ENCODE peak calls at places on chromosomes 3 and 15, in four cellular contexts. H, E, M and C are unnamed samples.

GRCh38 chr15:63887630-63888029 is 53.9 kb upstream of the HERC1 start:
- DNase-seq in H (peak), E (peak), M (no peak), C (no peak)

GRCh38 chr15:69317392-69317841 is 18.7 kb downstream of the PAQR5 start:
- DNase-seq in M (no peak), H (no peak), E (no peak), C (peak)

GRCh38 chr3:184334470-184335158 is 2.8 kb upstream of the FAM131A start:
- DNase-seq in H (no peak), M (no peak), E (no peak), C (no peak)

GRCh38 chr3:13559751-13560540 is 11.0 kb downstream of the FBLN2 start:
- DNase-seq in M (no peak), E (no peak), H (no peak), C (no peak)

GRCh38 chr3:113953677-113954076 is 5.9 kb downstream of the ZDHHC23 start:
- DNase-seq in M (no peak), E (no peak), H (no peak), C (no peak)

GRCh38 chr3:34106879-34107278 is 308.4 kb downstream of the PDCD6IP start:
- DNase-seq in E (no peak), H (peak), M (peak), C (peak)

GRCh38 chr3:15923640-15924405 is 126.0 kb upstream of the ANKRD28 start:
- DNase-seq in E (no peak), M (no peak), H (no peak), C (no peak)

GRCh38 chr15:33411596-33412545 is 101.1 kb downstream of the RYR3 start:
- DNase-seq in E (no peak), H (no peak), M (no peak), C (no peak)

GRCh38 chr3:85846940-85847339 is 888.2 kb downstream of the CADM2 start:
- DNase-seq in M (no peak), H (no peak), E (no peak), C (no peak)

GRCh38 chr15:42549052-42549491 is 434 bp downstream of the HAUS2 start:
- DNase-seq in H (peak), E (no peak), M (no peak), C (no peak)

GRCh38 chr3:114496021-114496434 is 202.2 kb downstream of the TIGIT start:
- DNase-seq in E (no peak), M (no peak), H (no peak), C (no peak)

GRCh38 chr3:126472277-126473006 is 3.2 kb downstream of the ZXDC start:
- DNase-seq in M (no peak), E (peak), H (peak), C (peak)

GRCh38 chr15:95826388-95826781 is 504.1 kb upstream of the NR2F2 start:
- DNase-seq in H (no peak), E (no peak), M (no peak), C (no peak)

GRCh38 chr3:130645261-130645660 is 101.4 kb downstream of the PIK3R4 start:
- DNase-seq in E (no peak), H (no peak), M (no peak), C (no peak)

GRCh38 chr3:64684715-64685261 is 3.0 kb downstream of the ADAMTS9 start:
- DNase-seq in M (peak), H (no peak), E (peak), C (peak)

GRCh38 chr3:149061776-149062175 is 24.6 kb downstream of the HLTF start:
- DNase-seq in E (no peak), H (no peak), M (no peak), C (no peak)

GRCh38 chr15:36263666-36264065 is 315.8 kb upstream of the CDIN1 start:
- DNase-seq in H (no peak), E (no peak), M (no peak), C (no peak)

GRCh38 chr3:184003187-184003967 is 14.3 kb downstream of the ABCC5 start:
- DNase-seq in M (no peak), H (no peak), E (no peak), C (no peak)

GRCh38 chr3:188468672-188469071 is 314.7 kb downstream of the LPP start:
- DNase-seq in M (no peak), H (peak), E (no peak), C (peak)

GRCh38 chr3:55813268-55814097 is 326.4 kb upstream of the WNT5A start:
- DNase-seq in M (no peak), E (no peak), H (no peak), C (no peak)

GRCh38 chr3:43289401-43289800 is 3.1 kb downstream of the SNRK start:
- DNase-seq in M (no peak), H (no peak), E (no peak), C (no peak)

GRCh38 chr15:31202953-31203352 is 101.4 kb upstream of the TRPM1 start:
- DNase-seq in E (no peak), M (no peak), H (no peak), C (no peak)

GRCh38 chr3:131602011-131602779 is 99.4 kb upstream of the MRPL3 start:
- DNase-seq in H (no peak), M (peak), E (no peak), C (no peak)

GRCh38 chr3:133578548-133579191 is 5.2 kb downstream of the CDV3 start:
- DNase-seq in E (no peak), M (no peak), H (no peak), C (no peak)

GRCh38 chr3:124557433-124558232 is 172.6 kb upstream of the UMPS start:
- DNase-seq in H (no peak), E (no peak), M (no peak), C (no peak)

GRCh38 chr3:100730524-100730923 is 21.2 kb downstream of the TFG start:
- DNase-seq in H (no peak), E (no peak), M (no peak), C (no peak)

GRCh38 chr3:12891391-12891984 is 50.1 kb upstream of the RPL32 start:
- DNase-seq in E (no peak), H (no peak), M (no peak), C (no peak)

GRCh38 chr3:69976021-69976420 is 23.5 kb upstream of the SAMMSON start:
- DNase-seq in M (no peak), H (no peak), E (no peak), C (no peak)